ENCODE peak calls at places on chromosomes 16 and 17, in nine cellular contexts. U, C, Q, H, D, Z, V, J and P are unnamed samples.

GRCh38 chr16:71404364-71404763 is 37.5 kb downstream of the TLE7 start:
- DNase-seq in U (no peak), C (no peak), Q (no peak), H (no peak), D (no peak), Z (no peak), V (no peak), J (no peak), P (no peak)

GRCh38 chr16:87921236-87921773 is 15.0 kb downstream of the CA5A start:
- DNase-seq in U (no peak), C (no peak), Q (no peak), H (peak; percentile 15), D (no peak), Z (no peak), V (no peak), J (no peak), P (no peak)

GRCh38 chr16:21156767-21157467 is 1.6 kb upstream of the LDAF1 start:
- DNase-seq in U (peak; percentile 21), C (peak; percentile 75), Q (peak; percentile 56), H (peak; percentile 78), D (peak; percentile 80), Z (peak; percentile 81), V (peak; percentile 77), J (peak; percentile 85), P (peak; percentile 86)

GRCh38 chr17:17325228-17325627 is 22.1 kb downstream of the NT5M start:
- DNase-seq in U (no peak), C (no peak), Q (no peak), H (no peak), D (no peak), Z (no peak), V (no peak), J (no peak), P (no peak)

GRCh38 chr16:91484-91883 is 13.5 kb downstream of the MPG start:
- DNase-seq in U (no peak), C (no peak), Q (no peak), H (no peak), D (peak; percentile 63), Z (no peak), V (no peak), J (no peak), P (no peak)

GRCh38 chr16:65965632-65966031 is 400.9 kb upstream of the CDH5 start:
- DNase-seq in U (no peak), C (no peak), Q (no peak), H (no peak), D (peak; percentile 59), Z (no peak), V (peak; percentile 79), J (no peak), P (no peak)

GRCh38 chr17:54992797-54993639 is 24.5 kb downstream of the STXBP4 start:
- DNase-seq in U (peak; percentile 64), C (peak; percentile 63), Q (peak; percentile 75), H (peak; percentile 53), D (peak; percentile 75), Z (peak; percentile 69), V (peak; percentile 82), J (peak; percentile 59), P (peak; percentile 86)

GRCh38 chr17:45132569-45133463 is 501 bp upstream of the PLCD3 start:
- DNase-seq in U (peak; percentile 76), C (peak; percentile 86), Q (peak; percentile 84), H (peak; percentile 67), D (peak; percentile 92), Z (peak; percentile 90), V (peak; percentile 92), J (peak; percentile 95), P (peak; percentile 88)

GRCh38 chr17:79215631-79216030 is 141.0 kb downstream of the ENGASE start:
- DNase-seq in U (no peak), C (no peak), Q (no peak), H (no peak), D (no peak), Z (no peak), V (no peak), J (no peak), P (no peak)

GRCh38 chr16:85936761-85937343 is 37.9 kb downstream of the IRF8 start:
- DNase-seq in U (no peak), C (no peak), Q (no peak), H (no peak), D (no peak), Z (peak; percentile 17), V (no peak), J (no peak), P (no peak)

GRCh38 chr16:86257546-86257945 is 252.8 kb upstream of the FOXF1 start:
- DNase-seq in U (no peak), C (no peak), Q (no peak), H (no peak), D (no peak), Z (no peak), V (no peak), J (no peak), P (no peak)

GRCh38 chr17:64073771-64074703 is 53.6 kb upstream of the ICAM2 start:
- DNase-seq in U (peak; percentile 83), C (no peak), Q (peak; percentile 95), H (no peak), D (no peak), Z (peak; percentile 1), V (no peak), J (no peak), P (no peak)

GRCh38 chr16:82859638-82860037 is 232.9 kb downstream of the CDH13 start:
- DNase-seq in U (no peak), C (no peak), Q (no peak), H (no peak), D (no peak), Z (peak; percentile 6), V (no peak), J (no peak), P (peak; percentile 6)

GRCh38 chr16:16890964-16891363 is 512.0 kb downstream of the NPIPA7 start:
- DNase-seq in U (no peak), C (no peak), Q (peak; percentile 1), H (peak; percentile 7), D (no peak), Z (no peak), V (no peak), J (no peak), P (peak; percentile 51)

GRCh38 chr17:64133546-64134215 is 3.7 kb upstream of the ERN1 start:
- DNase-seq in U (peak; percentile 80), C (peak; percentile 81), Q (peak; percentile 87), H (peak; percentile 75), D (peak; percentile 82), Z (peak; percentile 79), V (peak; percentile 91), J (peak; percentile 80), P (peak; percentile 83)

DNA sequence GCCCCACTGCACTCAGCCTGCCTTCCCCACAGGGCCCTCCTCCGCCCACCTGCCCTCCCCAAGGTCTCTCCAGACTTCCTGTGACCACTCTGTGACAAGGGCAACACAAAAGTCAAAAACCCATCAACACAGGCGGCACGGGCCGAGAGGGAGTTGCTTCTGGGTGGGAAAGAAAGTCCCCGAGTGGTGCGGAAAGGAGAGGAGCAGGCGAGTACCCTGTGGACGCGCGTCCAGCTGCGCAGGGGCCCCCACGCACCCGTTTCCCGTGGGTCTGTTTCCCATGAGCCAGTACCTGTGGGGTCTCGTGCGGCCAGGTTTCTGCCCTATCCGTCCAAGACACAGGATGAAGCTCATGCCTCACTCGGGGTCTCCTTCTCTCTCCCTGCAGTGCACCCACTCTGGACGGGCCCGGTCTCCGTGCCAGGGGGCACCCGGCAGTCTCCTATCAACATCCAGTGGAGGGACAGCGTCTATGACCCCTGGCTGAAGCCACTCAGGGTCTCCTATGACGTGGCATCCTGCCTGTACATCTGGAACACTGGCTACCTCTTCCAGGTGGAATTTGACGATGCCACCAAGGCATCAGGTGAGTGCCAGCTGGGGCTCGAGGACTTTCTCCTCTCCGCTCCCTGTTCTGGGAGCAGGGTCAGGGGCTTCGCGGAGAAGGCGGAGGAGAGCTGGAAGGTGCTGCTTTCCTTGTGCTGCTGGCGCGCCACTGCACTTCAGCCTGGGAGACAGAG is 12.2 kb downstream of the CD2BP2 start:
- DNase-seq in U (no peak), C (no peak), Q (peak; percentile 58), H (no peak), D (no peak), Z (no peak), V (no peak), J (no peak), P (no peak)
- TF ChIP-seq EZH2phosphoT487 in U (no peak), C (no peak), Q (no peak), H (no peak), D (no peak), Z (no peak), V (no peak), J (no peak), P (no peak)

GRCh38 chr17:66200685-66201092 is 8.8 kb upstream of the CEP112 start:
- DNase-seq in U (peak; percentile 53), C (peak; percentile 76), Q (peak; percentile 66), H (peak; percentile 89), D (peak; percentile 79), Z (peak; percentile 74), V (peak; percentile 82), J (peak; percentile 75), P (peak; percentile 80)
- TF ChIP-seq EZH2phosphoT487 in U (no peak), C (no peak), Q (no peak), H (no peak), D (no peak), Z (no peak), V (no peak), J (no peak), P (no peak)

DNA sequence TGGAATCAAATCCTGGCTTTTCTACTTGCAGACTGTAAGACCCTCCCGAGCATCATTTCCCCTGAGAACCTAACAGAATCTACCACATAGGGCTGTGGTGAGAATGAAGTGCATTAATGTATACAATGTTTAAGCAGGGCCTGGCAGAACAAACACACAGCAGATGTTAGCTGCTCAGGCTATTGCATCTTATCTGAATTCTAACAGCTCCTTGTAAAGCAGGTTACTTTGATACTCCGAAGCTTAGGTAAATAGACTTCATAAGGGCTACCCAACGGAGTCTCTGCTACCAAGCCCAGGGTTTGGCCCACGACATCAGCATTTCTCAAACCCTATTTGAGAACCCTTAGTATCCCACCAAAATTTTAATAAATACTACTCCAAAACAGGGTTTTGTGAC is 24.4 kb upstream of the NOS2 start:
- DNase-seq in U (no peak), C (no peak), Q (no peak), H (no peak), D (no peak), Z (no peak), V (no peak), J (no peak), P (no peak)
- TF ChIP-seq EZH2phosphoT487 in U (no peak), C (no peak), Q (no peak), H (no peak), D (no peak), Z (no peak), V (no peak), J (no peak), P (no peak)

DNA sequence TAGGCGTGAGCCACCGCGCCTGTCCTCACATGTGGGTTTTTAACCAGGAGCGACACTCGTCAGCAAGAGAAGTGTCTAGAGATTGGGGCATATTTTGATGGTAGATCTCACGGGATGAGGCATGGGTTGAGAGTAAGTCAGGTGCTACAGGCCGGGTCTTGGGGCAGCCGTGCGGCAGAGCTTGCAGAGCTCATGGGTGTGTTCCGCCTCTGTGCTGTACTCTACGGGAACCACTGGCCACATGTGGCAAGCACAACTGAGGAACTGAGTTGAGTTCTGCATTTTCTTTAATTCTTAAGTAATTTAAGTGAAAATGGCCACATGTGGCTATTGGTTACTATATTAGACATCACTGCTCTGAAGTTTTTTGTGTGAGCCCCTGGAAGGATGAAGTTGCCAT is 9.6 kb downstream of the CLUAP1 start:
- DNase-seq in U (no peak), C (no peak), Q (no peak), H (no peak), D (no peak), Z (no peak), V (no peak), J (no peak), P (no peak)
- TF ChIP-seq EZH2phosphoT487 in U (no peak), C (no peak), Q (no peak), H (no peak), D (no peak), Z (no peak), V (no peak), J (no peak), P (no peak)

GRCh38 chr16:60478810-60479209 is 1557.4 kb downstream of the CDH8 start:
- DNase-seq in U (no peak), C (no peak), Q (no peak), H (no peak), D (no peak), Z (no peak), V (no peak), J (no peak), P (no peak)
- TF ChIP-seq EZH2phosphoT487 in U (no peak), C (no peak), Q (no peak), H (no peak), D (no peak), Z (no peak), V (no peak), J (no peak), P (no peak)